ENCODE peak calls at places on chromosomes 6 and 20, in seven cellular contexts. Y is COR-L47; P is CD4-positive, alpha-beta memory T cell; I is Ammon's horn; C is neural progenitor cell; F is fibroblast of mammary gland; B is gastrocnemius medialis. S is an unnamed sample.

GRCh38 chr6:40888456-40888990 is 150.5 kb downstream of the UNC5CL start:
- DNase-seq in Y (no peak), P (no peak), I (no peak), C (no peak), F (no peak), B (no peak), S (no peak)

GRCh38 chr20:59221049-59221748 is 57.6 kb downstream of the ZNF831 start:
- DNase-seq in Y (no peak), P (no peak), I (no peak), C (no peak), F (no peak), B (no peak), S (no peak)

GRCh38 chr6:49454787-49455709 is 8.0 kb downstream of the MMUT start:
- DNase-seq in Y (no peak), P (no peak), I (no peak), C (no peak), F (no peak), B (no peak), S (no peak)

GRCh38 chr20:7703436-7703835 is 236.8 kb downstream of the HAO1 start:
- DNase-seq in Y (peak; percentile 95), P (no peak), I (peak; percentile 10), C (no peak), F (no peak), B (no peak), S (no peak)

GRCh38 chr6:11493979-11494378 is 43.6 kb upstream of the TMEM170B start:
- DNase-seq in Y (no peak), P (no peak), I (no peak), C (no peak), F (no peak), B (no peak), S (no peak)

GRCh38 chr6:22627644-22628043 is 58.3 kb downstream of the HDGFL1 start:
- DNase-seq in Y (no peak), P (no peak), I (no peak), C (no peak), F (no peak), B (no peak), S (no peak)

GRCh38 chr6:48754631-48755030 is 643.6 kb upstream of the PTCHD4 start:
- DNase-seq in Y (no peak), P (no peak), I (no peak), C (no peak), F (no peak), B (no peak), S (no peak)

GRCh38 chr20:37749620-37750403 is 56.0 kb downstream of the CTNNBL1 start:
- DNase-seq in Y (no peak), P (no peak), I (no peak), C (peak; percentile 15), F (no peak), B (no peak), S (no peak)

GRCh38 chr20:37356387-37356786 is 10.4 kb downstream of the SRC start:
- DNase-seq in Y (no peak), P (no peak), I (peak; percentile 68), C (no peak), F (no peak), B (peak; percentile 43), S (no peak)

GRCh38 chr6:75830959-75831885 is 82.2 kb downstream of the MYO6 start:
- DNase-seq in Y (no peak), P (no peak), I (peak; percentile 10), C (no peak), F (peak; percentile 90), B (no peak), S (no peak)

GRCh38 chr6:165616116-165616515 is 46.9 kb downstream of the PDE10A start:
- DNase-seq in Y (no peak), P (no peak), I (peak; percentile 17), C (no peak), F (peak; percentile 61), B (no peak), S (no peak)

GRCh38 chr6:30091577-30092381 is 16.2 kb upstream of the RNF39 start:
- DNase-seq in Y (peak; percentile 43), P (no peak), I (no peak), C (no peak), F (peak; percentile 56), B (no peak), S (no peak)

GRCh38 chr6:46484081-46484820 is 7.0 kb downstream of the RCAN2 start:
- DNase-seq in Y (no peak), P (no peak), I (peak; percentile 15), C (no peak), F (no peak), B (no peak), S (no peak)

GRCh38 chr6:155026366-155027045 is 31.4 kb downstream of the TIAM2 start:
- DNase-seq in Y (no peak), P (no peak), I (no peak), C (no peak), F (peak; percentile 97), B (peak; percentile 79), S (no peak)

GRCh38 chr6:87742106-87742505 is 40.1 kb upstream of the AKIRIN2 start:
- DNase-seq in Y (no peak), P (peak; percentile 83), I (no peak), C (no peak), F (no peak), B (no peak), S (no peak)

GRCh38 chr6:19438566-19439353 is 398.4 kb upstream of the ID4 start:
- DNase-seq in Y (no peak), P (no peak), I (peak; percentile 4), C (no peak), F (no peak), B (no peak), S (no peak)

GRCh38 chr6:132461958-132462357 is 51.0 kb downstream of the STX7 start:
- DNase-seq in Y (no peak), P (no peak), I (no peak), C (no peak), F (no peak), B (no peak), S (no peak)

GRCh38 chr20:41956316-41957050 is 338.3 kb upstream of the CHD6 start:
- DNase-seq in Y (peak; percentile 33), P (no peak), I (peak; percentile 12), C (peak; percentile 44), F (peak; percentile 1), B (no peak), S (no peak)

GRCh38 chr6:21079468-21080048 is 514.0 kb upstream of the SOX4 start:
- DNase-seq in Y (no peak), P (no peak), I (no peak), C (no peak), F (peak; percentile 16), B (no peak), S (no peak)

GRCh38 chr6:145119091-145119490 is 616.2 kb downstream of the EPM2A start:
- DNase-seq in Y (no peak), P (no peak), I (no peak), C (no peak), F (no peak), B (no peak), S (no peak)

GRCh38 chr20:63855363-63856110 is 5.8 kb upstream of the ABHD16B start:
- DNase-seq in Y (no peak), P (no peak), I (no peak), C (no peak), F (no peak), B (no peak), S (no peak)

GRCh38 chr20:62583424-62583920 is 58.8 kb upstream of the SLCO4A1 start:
- DNase-seq in Y (no peak), P (no peak), I (peak; percentile 70), C (peak; percentile 31), F (no peak), B (no peak), S (no peak)

GRCh38 chr6:31901415-31901952 is 402 bp downstream of the ZBTB12 start:
- DNase-seq in Y (peak; percentile 51), P (peak; percentile 77), I (peak; percentile 60), C (peak; percentile 68), F (peak; percentile 40), B (peak; percentile 58), S (no peak)

GRCh38 chr20:259991-260390 is 2.5 kb downstream of the DEFB132 start:
- DNase-seq in Y (no peak), P (no peak), I (no peak), C (no peak), F (no peak), B (no peak), S (no peak)

GRCh38 chr6:10084276-10084993 is 330.4 kb downstream of the TFAP2A start:
- DNase-seq in Y (peak; percentile 86), P (no peak), I (no peak), C (no peak), F (no peak), B (no peak), S (no peak)

GRCh38 chr6:27901801-27902200 is 10.4 kb downstream of the OR2B2 start:
- DNase-seq in Y (no peak), P (no peak), I (no peak), C (no peak), F (peak; percentile 15), B (no peak), S (no peak)

GRCh38 chr6:159691133-159691962 is 1.7 kb downstream of the SOD2 start:
- DNase-seq in Y (no peak), P (peak; percentile 62), I (peak; percentile 82), C (peak; percentile 14), F (peak; percentile 92), B (no peak), S (no peak)

GRCh38 chr6:62285612-62286469 is at the start of gene KHDRBS2:
- DNase-seq in Y (peak; percentile 92), P (no peak), I (peak; percentile 96), C (peak; percentile 97), F (peak; percentile 0), B (peak; percentile 74), S (no peak)

GRCh38 chr6:166415306-166415705 is 32.6 kb upstream of the MPC1 start:
- DNase-seq in Y (no peak), P (peak; percentile 66), I (no peak), C (no peak), F (no peak), B (no peak), S (no peak)

GRCh38 chr6:161374971-161375873 is 101.4 kb upstream of the AGPAT4 start:
- DNase-seq in Y (no peak), P (no peak), I (peak; percentile 88), C (peak; percentile 41), F (peak; percentile 28), B (peak; percentile 58), S (no peak)

GRCh38 chr20:37643400-37643799 is 50.4 kb upstream of the CTNNBL1 start:
- DNase-seq in Y (no peak), P (no peak), I (no peak), C (no peak), F (peak; percentile 9), B (no peak), S (no peak)

GRCh38 chr6:7590918-7591302 is 912 bp downstream of the SNRNP48 start:
- DNase-seq in Y (no peak), P (no peak), I (peak; percentile 25), C (peak; percentile 30), F (peak; percentile 30), B (peak; percentile 21), S (no peak)

GRCh38 chr20:63348828-63349515 is 12.2 kb downstream of the CHRNA4 start:
- DNase-seq in Y (no peak), P (no peak), I (no peak), C (no peak), F (no peak), B (no peak), S (no peak)

GRCh38 chr20:46549188-46549967 is 1.1 kb downstream of the OCSTAMP start:
- DNase-seq in Y (no peak), P (no peak), I (no peak), C (no peak), F (no peak), B (no peak), S (no peak)

GRCh38 chr20:17613328-17614175 is 43.7 kb downstream of the DSTN start:
- DNase-seq in Y (no peak), P (peak; percentile 37), I (no peak), C (no peak), F (no peak), B (no peak), S (no peak)

GRCh38 chr20:32443386-32443974 is 85.3 kb downstream of the ASXL1 start:
- DNase-seq in Y (no peak), P (no peak), I (no peak), C (no peak), F (peak; percentile 29), B (no peak), S (no peak)

GRCh38 chr6:150380256-150380655 is 11.4 kb downstream of the IYD start:
- DNase-seq in Y (no peak), P (no peak), I (no peak), C (no peak), F (peak; percentile 58), B (no peak), S (no peak)